ENCODE peak calls at places on chromosomes 3 and 15, in five cellular contexts. B is GM23338, U is neural progenitor cell, J is MM.1S, C is pancreas. Y is an unnamed sample.

GRCh38 chr3:49164983-49165720 is 979 bp downstream of the CCDC71 start:
- DNase-seq in B (peak; percentile 36), U (no peak), J (no peak), C (no peak), Y (peak; percentile 94)

GRCh38 chr15:60464836-60465630 is 13.9 kb downstream of the ICE2 start:
- DNase-seq in B (no peak), U (no peak), J (no peak), C (no peak), Y (no peak)

GRCh38 chr3:29759021-29759359 is 478.1 kb downstream of the RBMS3 start:
- DNase-seq in B (no peak), U (no peak), J (no peak), C (no peak), Y (no peak)

GRCh38 chr3:51985063-51985462 is 1.7 kb downstream of the ACY1 start:
- DNase-seq in B (no peak), U (no peak), J (no peak), C (peak; percentile 50), Y (no peak)

GRCh38 chr15:57118013-57118799 is 199.8 kb downstream of the TCF12 start:
- DNase-seq in B (peak; percentile 42), U (no peak), J (peak; percentile 17), C (no peak), Y (peak; percentile 57)

GRCh38 chr15:68797157-68797556 is 23.5 kb downstream of the ANP32A start:
- DNase-seq in B (no peak), U (no peak), J (no peak), C (no peak), Y (no peak)

GRCh38 chr15:80970018-80970657 is 19.5 kb downstream of the MESD start:
- DNase-seq in B (peak; percentile 86), U (peak; percentile 74), J (peak; percentile 54), C (no peak), Y (peak; percentile 80)

GRCh38 chr3:43379343-43379742 is 93.0 kb downstream of the SNRK start:
- DNase-seq in B (no peak), U (no peak), J (no peak), C (no peak), Y (no peak)

GRCh38 chr15:100772478-100773378 is 106.9 kb upstream of the ALDH1A3 start:
- DNase-seq in B (peak; percentile 27), U (peak; percentile 22), J (no peak), C (no peak), Y (peak; percentile 52)

GRCh38 chr3:24680214-24680967 is 185.7 kb upstream of the THRB start:
- DNase-seq in B (peak; percentile 87), U (peak; percentile 80), J (peak; percentile 42), C (peak; percentile 71), Y (no peak)

GRCh38 chr15:99343836-99344551 is 92.7 kb downstream of the LRRC28 start:
- DNase-seq in B (peak; percentile 75), U (peak; percentile 54), J (no peak), C (no peak), Y (peak; percentile 72)

GRCh38 chr3:134527037-134527436 is 41.2 kb downstream of the CEP63 start:
- DNase-seq in B (peak; percentile 73), U (peak; percentile 39), J (no peak), C (peak; percentile 34), Y (no peak)

GRCh38 chr3:39267631-39268553 is 11.9 kb downstream of the CX3CR1 start:
- DNase-seq in B (no peak), U (no peak), J (no peak), C (no peak), Y (no peak)

GRCh38 chr15:71485094-71485693 is 325.2 kb upstream of the NR2E3 start:
- DNase-seq in B (peak; percentile 58), U (peak; percentile 11), J (no peak), C (no peak), Y (no peak)

GRCh38 chr15:38671675-38672141 is 107.1 kb upstream of the RASGRP1 start:
- DNase-seq in B (no peak), U (no peak), J (no peak), C (no peak), Y (peak; percentile 53)

GRCh38 chr3:107676469-107677309 is 153.9 kb downstream of the BBX start:
- DNase-seq in B (peak; percentile 62), U (peak; percentile 27), J (peak; percentile 58), C (no peak), Y (no peak)

GRCh38 chr15:74133703-74134386 is 3.5 kb downstream of the ISLR2 start:
- DNase-seq in B (peak; percentile 74), U (peak; percentile 72), J (no peak), C (peak; percentile 68), Y (no peak)

GRCh38 chr3:16066975-16067374 is 107.5 kb upstream of the GALNT15 start:
- DNase-seq in B (no peak), U (no peak), J (no peak), C (no peak), Y (peak; percentile 57)

GRCh38 chr3:174533286-174533685 is 325.8 kb upstream of the NAALADL2 start:
- DNase-seq in B (no peak), U (no peak), J (no peak), C (no peak), Y (peak; percentile 87)

GRCh38 chr15:70318996-70319465 is 221.3 kb upstream of the TLE3 start:
- DNase-seq in B (no peak), U (no peak), J (peak; percentile 30), C (no peak), Y (peak; percentile 72)

GRCh38 chr3:33900809-33901505 is 102.5 kb downstream of the PDCD6IP start:
- DNase-seq in B (no peak), U (no peak), J (no peak), C (no peak), Y (no peak)

GRCh38 chr3:171363211-171363610 is 97.0 kb downstream of the TNIK start:
- DNase-seq in B (no peak), U (no peak), J (no peak), C (no peak), Y (no peak)

GRCh38 chr3:139286825-139287224 is 57.0 kb upstream of the MRPS22 start:
- DNase-seq in B (no peak), U (no peak), J (no peak), C (no peak), Y (no peak)

GRCh38 chr3:73094951-73095350 is 33.5 kb downstream of the EBLN2 start:
- DNase-seq in B (peak; percentile 59), U (peak; percentile 51), J (no peak), C (no peak), Y (no peak)

GRCh38 chr3:78153973-78154372 is 1114.1 kb downstream of the ROBO2 start:
- DNase-seq in B (no peak), U (no peak), J (no peak), C (no peak), Y (no peak)

GRCh38 chr3:153215497-153215896 is 53.5 kb downstream of the RAP2B start:
- DNase-seq in B (no peak), U (no peak), J (no peak), C (no peak), Y (peak; percentile 87)

GRCh38 chr15:35934383-35935049 is 388.6 kb upstream of the DPH6 start:
- DNase-seq in B (no peak), U (no peak), J (no peak), C (no peak), Y (no peak)

GRCh38 chr3:64109438-64109837 is 86.1 kb upstream of the PSMD6 start:
- DNase-seq in B (no peak), U (peak; percentile 18), J (no peak), C (no peak), Y (no peak)

GRCh38 chr3:20857636-20858035 is 671.6 kb upstream of the SGO1 start:
- DNase-seq in B (no peak), U (no peak), J (no peak), C (no peak), Y (no peak)

GRCh38 chr3:31250116-31250813 is 282.5 kb upstream of the STT3B start:
- DNase-seq in B (no peak), U (no peak), J (no peak), C (no peak), Y (peak; percentile 71)

GRCh38 chr3:8458711-8459110 is 42.9 kb upstream of the LMCD1 start:
- DNase-seq in B (no peak), U (no peak), J (no peak), C (no peak), Y (peak; percentile 78)
- TF ChIP-seq CTCF in B (no peak), U (no peak), J (no peak), C (no peak), Y (no peak)

DNA sequence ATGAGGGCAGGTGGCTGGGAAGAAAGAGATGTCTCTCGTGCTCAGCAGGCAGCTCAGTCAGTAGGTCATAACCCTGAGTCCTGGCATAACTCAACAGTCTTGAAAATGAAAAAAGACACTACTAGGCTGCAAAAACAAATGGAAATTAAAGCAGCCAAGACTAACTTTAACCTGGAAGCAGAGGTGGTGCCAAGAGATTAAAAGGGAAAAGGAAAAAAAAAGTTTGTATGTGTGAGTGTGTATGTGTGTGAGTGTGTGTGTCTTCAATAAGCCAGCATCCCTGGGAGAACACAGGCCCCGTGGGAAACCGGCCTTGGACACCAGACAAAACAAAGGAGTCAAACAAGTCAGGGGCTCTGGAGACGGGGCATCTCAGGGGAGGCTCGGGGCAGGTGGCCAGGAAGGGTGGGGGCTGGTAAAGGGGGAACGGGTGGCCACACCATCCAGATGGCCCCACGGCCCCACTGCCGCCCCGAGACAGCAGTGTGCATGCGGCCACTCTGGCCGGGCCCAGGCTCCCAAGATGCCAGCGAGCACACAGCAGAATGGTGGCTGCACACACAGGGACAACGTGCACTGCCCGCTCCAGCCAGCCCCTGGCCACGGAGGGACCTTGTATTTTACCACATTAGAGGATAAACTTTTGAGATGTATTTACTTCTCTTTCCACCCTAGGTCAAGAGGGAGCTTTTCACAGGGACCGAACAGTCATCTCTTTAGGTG is 23.8 kb downstream of the CYFIP1 start:
- DNase-seq in B (no peak), U (peak; percentile 25), J (no peak), C (no peak), Y (peak; percentile 62)
- H3K27ac ChIP-seq in B (no peak overlapping the region), U (no peak overlapping the region), J (no peak overlapping the region), C (no peak overlapping the region), Y (peak overlapping the region; percentile 51)

GRCh38 chr3:104610730-104611652 is 755.7 kb upstream of the ALCAM start:
- DNase-seq in B (peak; percentile 10), U (no peak), J (no peak), C (no peak), Y (no peak)
- TF ChIP-seq CTCF in B (peak; percentile 45), U (no peak), J (no peak), C (no peak), Y (peak; percentile 30)

GRCh38 chr15:92645051-92645631 is 10.4 kb downstream of the FAM174B start:
- DNase-seq in B (no peak), U (no peak), J (no peak), C (no peak), Y (no peak)

GRCh38 chr15:92645731-92646130 is 9.8 kb downstream of the FAM174B start:
- DNase-seq in B (no peak), U (no peak), J (no peak), C (no peak), Y (no peak)

GRCh38 chr15:92646216-92646615 is 9.4 kb downstream of the FAM174B start:
- DNase-seq in B (no peak), U (no peak), J (no peak), C (no peak), Y (no peak)

GRCh38 chr15:92647467-92648163 is 8.0 kb downstream of the FAM174B start:
- DNase-seq in B (peak; percentile 94), U (peak; percentile 79), J (no peak), C (no peak), Y (no peak)

GRCh38 chr15:92643849-92644815 is 11.4 kb downstream of the FAM174B start:
- DNase-seq in B (no peak), U (peak; percentile 29), J (no peak), C (no peak), Y (no peak)
- H3K27ac ChIP-seq in B (no peak overlapping the region), U (peak overlapping the region; percentile 23), J (no peak overlapping the region), C (no peak overlapping the region), Y (no peak overlapping the region)

GRCh38 chr3:9826815-9827574 is 16.8 kb downstream of the RPUSD3 start:
- DNase-seq in B (peak; percentile 84), U (peak; percentile 54), J (peak; percentile 8), C (no peak), Y (peak; percentile 86)
- TF ChIP-seq CTCF in B (peak; percentile 68), U (peak; percentile 54), J (peak; percentile 13), C (no peak), Y (no peak)

GRCh38 chr15:66642514-66642913 is 59.5 kb upstream of the SMAD6 start:
- DNase-seq in B (no peak), U (no peak), J (no peak), C (no peak), Y (no peak)
- H3K27ac ChIP-seq in B (no peak overlapping the region), U (no peak overlapping the region), J (no peak overlapping the region), C (no peak overlapping the region), Y (no peak overlapping the region)